ENCODE peak calls at places on chromosomes 12 and 14, in six cellular contexts. R, T, Z, O, H and D are unnamed samples.

GRCh38 chr14:55354500-55354899 is 57.1 kb downstream of the ATG14 start:
- DNase-seq in O (no peak), T (no peak), Z (peak; percentile 87), H (peak; percentile 19), R (peak; percentile 9), D (peak; percentile 56)

GRCh38 chr14:67491741-67492504 is 3.4 kb upstream of the TMEM229B start:
- DNase-seq in R (no peak), H (no peak), O (peak; percentile 35), Z (no peak), T (no peak), D (no peak)

GRCh38 chr14:47392351-47392750 is 283.1 kb downstream of the MDGA2 start:
- DNase-seq in T (no peak), Z (no peak), H (no peak), O (no peak), R (no peak), D (no peak)

GRCh38 chr12:24398605-24399004 is 449.1 kb upstream of the SOX5 start:
- DNase-seq in O (no peak), Z (no peak), T (no peak), H (no peak), R (no peak), D (no peak)

GRCh38 chr12:46071769-46072624 is 81.6 kb upstream of the SCAF11 start:
- DNase-seq in Z (peak; percentile 68), O (peak; percentile 35), H (peak; percentile 31), T (no peak), R (peak; percentile 50), D (peak; percentile 27)

GRCh38 chr14:76774471-76775158 is 13.3 kb downstream of the VASH1 start:
- DNase-seq in O (no peak), H (no peak), R (no peak), T (no peak), Z (no peak), D (no peak)

GRCh38 chr12:59055204-59055839 is 135.0 kb upstream of the LRIG3 start:
- DNase-seq in R (no peak), O (no peak), H (no peak), Z (no peak), T (no peak), D (no peak)

GRCh38 chr12:65779091-65779642 is 45.1 kb upstream of the HMGA2 start:
- DNase-seq in O (no peak), T (no peak), R (peak; percentile 12), Z (no peak), H (no peak), D (no peak)

GRCh38 chr12:38905480-38906351 is at the start of gene CPNE8:
- DNase-seq in H (peak; percentile 89), T (peak; percentile 66), R (peak; percentile 52), O (peak; percentile 84), Z (peak; percentile 48), D (peak; percentile 12)

GRCh38 chr12:107057071-107057834 is 36.1 kb downstream of the CRY1 start:
- DNase-seq in T (no peak), H (no peak), Z (no peak), O (no peak), R (no peak), D (no peak)

GRCh38 chr12:95633049-95633545 is 81.8 kb upstream of the USP44 start:
- DNase-seq in Z (no peak), R (no peak), H (peak; percentile 56), T (no peak), O (no peak), D (no peak)

GRCh38 chr12:62817556-62818271 is 117.2 kb downstream of the PPM1H start:
- DNase-seq in T (no peak), O (no peak), R (no peak), Z (no peak), H (no peak), D (no peak)

GRCh38 chr12:15644700-15645099 is 144.5 kb downstream of the EPS8 start:
- DNase-seq in Z (no peak), H (no peak), R (no peak), T (no peak), O (no peak), D (no peak)

GRCh38 chr12:8742501-8742900 is 44.7 kb downstream of the RIMKLB start:
- DNase-seq in O (no peak), T (no peak), Z (no peak), H (no peak), R (no peak), D (no peak)

GRCh38 chr12:62760779-62761178 is 174.2 kb downstream of the PPM1H start:
- DNase-seq in T (no peak), H (no peak), R (no peak), O (no peak), Z (no peak), D (no peak)

GRCh38 chr12:68792952-68793351 is 15.0 kb upstream of the MDM2 start:
- DNase-seq in O (no peak), T (no peak), Z (no peak), R (no peak), H (no peak), D (no peak)

GRCh38 chr14:82125963-82126362 is 592.3 kb upstream of the SEL1L start:
- DNase-seq in R (no peak), O (no peak), H (no peak), T (no peak), Z (no peak), D (no peak)

GRCh38 chr14:20184181-20184580 is 6.5 kb upstream of the OR11G2 start:
- DNase-seq in T (no peak), O (no peak), Z (no peak), H (no peak), R (no peak), D (no peak)
- H3K9me3 ChIP-seq in T (no peaks in the 10 kb centered on the region), O (no peaks in the 10 kb centered on the region), Z (no peaks in the 10 kb centered on the region), H (no peaks in the 10 kb centered on the region), R (peaks cover 25% of the 10 kb centered on the region), D (no peaks in the 10 kb centered on the region)

GRCh38 chr12:110366474-110367208 is 36.9 kb downstream of the ANAPC7 start:
- DNase-seq in H (no peak), Z (no peak), T (no peak), O (no peak), R (no peak), D (no peak)
- H3K27ac ChIP-seq in H (no peak overlapping the region), Z (no peak overlapping the region), T (no peak overlapping the region), O (no peak overlapping the region), R (no peak overlapping the region), D (no peak overlapping the region)

DNA sequence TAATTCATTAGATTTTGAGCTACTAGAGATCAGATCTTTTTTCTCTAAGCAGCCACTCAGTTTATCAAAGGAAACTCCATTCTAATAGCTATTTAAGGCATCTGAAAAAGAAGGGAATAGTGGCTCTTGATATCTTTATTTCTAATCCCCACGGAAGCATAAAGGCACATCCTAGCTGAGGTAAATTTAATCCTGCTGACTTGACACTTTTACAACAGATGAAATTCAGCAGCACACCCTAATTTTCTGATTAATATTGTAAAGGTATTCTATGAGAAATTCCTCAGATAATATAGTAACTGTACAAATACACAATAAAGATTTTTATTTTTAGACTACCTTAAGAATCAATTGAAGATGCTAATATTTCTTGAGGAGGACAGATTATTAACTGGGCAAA is 916.4 kb downstream of the TMTC2 start:
- DNase-seq in O (no peak), Z (no peak), H (no peak), T (no peak), R (no peak), D (no peak)
- H3K9me3 ChIP-seq in O (peaks cover 54% of the 10 kb centered on the region), Z (no peaks in the 10 kb centered on the region), H (peaks cover 13% of the 10 kb centered on the region), T (peaks cover 48% of the 10 kb centered on the region), R (no peaks in the 10 kb centered on the region), D (no peaks in the 10 kb centered on the region)

GRCh38 chr14:23729720-23730387 is 93.7 kb downstream of the DHRS2 start:
- DNase-seq in R (no peak), Z (no peak), H (no peak), O (no peak), T (no peak), D (no peak)
- H3K27ac ChIP-seq in R (no peak overlapping the region), Z (no peak overlapping the region), H (no peak overlapping the region), O (no peak overlapping the region), T (no peak overlapping the region), D (no peak overlapping the region)